ENCODE peak calls at places on chromosomes 7 and 10, in five cellular contexts. Q, H, G, D and L are unnamed samples.

GRCh38 chr7:137948083-137948844 is 53.6 kb downstream of the CREB3L2 start:
- DNase-seq in Q (no peak), H (no peak), G (no peak), D (no peak), L (no peak)

GRCh38 chr10:119025776-119026175 is 3.7 kb upstream of the NANOS1 start:
- DNase-seq in Q (peak; percentile 67), H (no peak), G (no peak), D (peak; percentile 43), L (no peak)

GRCh38 chr10:78905940-78906308 is 162.8 kb upstream of the ZMIZ1 start:
- DNase-seq in Q (no peak), H (no peak), G (no peak), D (no peak), L (peak; percentile 31)

GRCh38 chr7:83001362-83002040 is 161.2 kb downstream of the PCLO start:
- DNase-seq in Q (no peak), H (no peak), G (no peak), D (no peak), L (no peak)

GRCh38 chr10:10787586-10787985 is 230.1 kb upstream of the CELF2 start:
- DNase-seq in Q (no peak), H (no peak), G (no peak), D (no peak), L (no peak)

GRCh38 chr7:127918130-127918529 is 113.1 kb downstream of the LRRC4 start:
- DNase-seq in Q (no peak), H (no peak), G (no peak), D (no peak), L (no peak)

GRCh38 chr7:79787623-79788022 is 334.2 kb upstream of the MAGI2 start:
- DNase-seq in Q (no peak), H (no peak), G (no peak), D (no peak), L (no peak)

GRCh38 chr7:46651070-46651469 is 730.0 kb upstream of the IGFBP3 start:
- DNase-seq in Q (peak; percentile 97), H (no peak), G (peak; percentile 24), D (no peak), L (no peak)

GRCh38 chr7:105125745-105126144 is 111.7 kb downstream of the KMT2E start:
- DNase-seq in Q (no peak), H (no peak), G (no peak), D (no peak), L (no peak)

GRCh38 chr10:66514666-66515065 is 411.2 kb upstream of the LRRTM3 start:
- DNase-seq in Q (no peak), H (no peak), G (no peak), D (no peak), L (no peak)

GRCh38 chr10:89079991-89080390 is 89.4 kb downstream of the FAS start:
- DNase-seq in Q (no peak), H (no peak), G (no peak), D (no peak), L (no peak)

GRCh38 chr7:105647591-105647990 is 66.3 kb upstream of the EFCAB10 start:
- DNase-seq in Q (peak; percentile 78), H (no peak), G (no peak), D (no peak), L (peak; percentile 34)

GRCh38 chr7:121931149-121931922 is 58.4 kb downstream of the PTPRZ1 start:
- DNase-seq in Q (no peak), H (no peak), G (no peak), D (no peak), L (no peak)

GRCh38 chr7:123070702-123071286 is 75.3 kb upstream of the TAS2R16 start:
- DNase-seq in Q (no peak), H (no peak), G (no peak), D (no peak), L (peak; percentile 43)

GRCh38 chr10:97463363-97464132 is 17.6 kb downstream of the ZDHHC16 start:
- DNase-seq in Q (peak; percentile 71), H (peak; percentile 44), G (peak; percentile 39), D (peak; percentile 45), L (peak; percentile 49)

GRCh38 chr10:50501478-50501877 is 122.3 kb downstream of the SGMS1 start:
- DNase-seq in Q (peak; percentile 71), H (no peak), G (no peak), D (no peak), L (no peak)

GRCh38 chr7:100582650-100583049 is 3.3 kb downstream of the LRCH4 start:
- DNase-seq in Q (no peak), H (no peak), G (no peak), D (no peak), L (no peak)

GRCh38 chr10:128268015-128268722 is 141.9 kb upstream of the MKI67 start:
- DNase-seq in Q (no peak), H (no peak), G (no peak), D (no peak), L (peak; percentile 75)

GRCh38 chr10:29634764-29635625 is at the start of gene SVIL:
- DNase-seq in Q (no peak), H (peak; percentile 46), G (peak; percentile 75), D (no peak), L (peak; percentile 33)

GRCh38 chr7:43195768-43196167 is 83.3 kb downstream of the HECW1 start:
- DNase-seq in Q (no peak), H (no peak), G (no peak), D (no peak), L (no peak)

GRCh38 chr7:138798836-138799235 is 840 bp upstream of the ATP6V0A4 start:
- DNase-seq in Q (no peak), H (peak; percentile 34), G (no peak), D (no peak), L (no peak)

GRCh38 chr7:24784292-24784691 is 27.0 kb upstream of the GSDME start:
- DNase-seq in Q (no peak), H (no peak), G (no peak), D (no peak), L (no peak)

GRCh38 chr7:127726481-127726880 is 74.5 kb downstream of the SND1 start:
- DNase-seq in Q (no peak), H (no peak), G (no peak), D (no peak), L (no peak)

GRCh38 chr10:43673471-43673870 is 24.8 kb upstream of the ZNF32 start:
- DNase-seq in Q (no peak), H (no peak), G (no peak), D (no peak), L (no peak)

GRCh38 chr7:5665106-5666025 is 116.1 kb downstream of the RNF216 start:
- DNase-seq in Q (peak; percentile 65), H (peak; percentile 70), G (peak; percentile 77), D (peak; percentile 39), L (peak; percentile 77)

GRCh38 chr7:69359003-69359555 is 239.2 kb upstream of the AUTS2 start:
- DNase-seq in Q (no peak), H (no peak), G (no peak), D (no peak), L (no peak)

GRCh38 chr10:5987747-5988146 is 10.4 kb upstream of the IL15RA start:
- DNase-seq in Q (no peak), H (no peak), G (no peak), D (no peak), L (no peak)

GRCh38 chr10:29618341-29619171 is 16.2 kb downstream of the SVIL start:
- DNase-seq in Q (peak; percentile 77), H (no peak), G (peak; percentile 71), D (peak; percentile 46), L (no peak)

GRCh38 chr7:78284945-78285344 is 486.4 kb downstream of the PHTF2 start:
- DNase-seq in Q (no peak), H (no peak), G (no peak), D (no peak), L (no peak)

GRCh38 chr10:57015595-57016303 is 654.7 kb upstream of the ZWINT start:
- DNase-seq in Q (no peak), H (no peak), G (no peak), D (no peak), L (no peak)

DNA sequence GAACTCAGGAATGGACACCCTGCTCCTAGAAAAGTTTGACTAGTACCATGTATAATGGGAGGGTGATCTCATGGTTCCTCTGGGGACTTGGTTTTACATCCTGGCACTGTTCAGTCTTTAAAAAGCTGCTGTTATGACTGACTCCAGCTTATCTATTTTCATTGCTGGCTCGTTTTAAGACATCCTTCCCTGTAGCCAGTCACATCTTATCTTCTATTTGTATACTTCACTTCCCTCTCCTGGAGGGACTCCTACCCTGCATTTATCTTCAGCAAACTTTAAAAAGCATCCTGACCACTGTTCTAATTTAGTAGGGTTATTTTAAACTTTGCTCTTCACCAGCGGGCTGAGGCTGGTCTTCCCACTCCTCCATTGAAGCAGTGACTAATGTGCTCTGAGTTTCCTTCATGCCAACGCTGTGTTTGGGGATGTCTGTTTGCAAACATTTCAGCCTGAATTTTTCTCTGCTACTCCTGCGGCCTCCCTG is 72.9 kb upstream of the ARMC3 start:
- DNase-seq in Q (no peak), H (no peak), G (no peak), D (no peak), L (no peak)
- TF ChIP-seq CTCF in Q (no peak), H (peak; percentile 11), G (no peak), D (no peak), L (no peak)

DNA sequence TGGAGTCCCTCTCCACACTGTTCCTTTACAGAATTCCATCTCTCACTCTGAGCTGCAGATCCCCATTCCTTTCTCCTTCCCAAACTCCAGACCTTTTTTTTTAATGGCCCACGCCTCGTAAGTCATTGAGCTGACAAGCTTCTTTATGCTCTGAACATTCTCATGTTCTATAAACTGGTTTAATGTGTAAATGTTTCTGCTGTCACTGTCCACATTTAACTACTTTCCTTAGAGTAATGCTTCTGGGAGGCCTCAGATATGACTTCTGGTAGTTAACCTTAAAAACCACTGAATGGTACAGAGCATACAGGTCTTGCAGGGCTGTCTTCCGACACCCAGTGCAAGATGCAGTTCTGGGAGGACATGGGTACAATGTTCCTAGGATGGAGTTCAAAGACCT is 71.1 kb upstream of the CAMK2B start:
- DNase-seq in Q (no peak), H (no peak), G (no peak), D (no peak), L (no peak)
- H3K36me3 ChIP-seq in Q (peaks cover 3% of the 10 kb centered on the region), H (peaks cover 6% of the 10 kb centered on the region), G (peaks cover 9% of the 10 kb centered on the region), D (peaks cover 2% of the 10 kb centered on the region), L (peaks cover 9% of the 10 kb centered on the region)

GRCh38 chr10:70811881-70812280 is 3.9 kb upstream of the SGPL1 start:
- DNase-seq in Q (no peak), H (no peak), G (no peak), D (no peak), L (no peak)
- H3K27me3 ChIP-seq in Q (no peaks in the 10 kb centered on the region), H (no peaks in the 10 kb centered on the region), G (no peaks in the 10 kb centered on the region), D (no peaks in the 10 kb centered on the region), L (no peaks in the 10 kb centered on the region)

DNA sequence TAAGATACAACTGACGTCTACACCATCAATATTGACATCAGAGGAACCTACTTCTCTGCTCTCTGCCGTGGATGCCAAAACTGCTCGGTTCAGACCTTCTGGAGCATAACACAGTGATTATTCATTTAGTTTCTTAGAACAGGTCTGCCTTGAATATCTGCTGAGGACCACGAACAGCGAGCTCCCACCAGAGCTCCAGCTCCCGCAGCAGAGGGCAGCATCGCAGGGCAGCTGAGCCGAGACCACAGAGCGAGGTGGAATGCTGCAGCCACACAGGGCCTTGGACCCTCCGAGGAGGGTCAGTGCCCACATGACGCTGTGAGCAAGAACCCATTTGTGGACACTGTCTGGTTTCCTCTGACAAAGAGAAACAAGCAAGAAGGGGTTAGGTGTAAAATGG is 6.8 kb downstream of the VIPR2 start:
- DNase-seq in Q (no peak), H (no peak), G (no peak), D (no peak), L (no peak)
- TF ChIP-seq CTCF in Q (no peak), H (no peak), G (no peak), D (no peak), L (no peak)